ENCODE peak calls at places on chromosome 11, in ten cellular contexts. T, L, P, F, G, J, O, H, U and S are unnamed samples.

GRCh38 chr11:76629853-76630599 is 40.5 kb downstream of the LRRC32 start:
- DNase-seq in T (no peak), L (no peak), P (no peak), F (no peak), G (peak), J (no peak), O (no peak), H (no peak), U (no peak), S (no peak)

GRCh38 chr11:35590412-35590811 is 27.8 kb upstream of the FJX1 start:
- DNase-seq in T (no peak), L (no peak), P (no peak), F (no peak), G (peak), J (no peak), O (no peak), H (no peak), U (no peak), S (no peak)

GRCh38 chr11:2092956-2093412 is 46.2 kb downstream of the IGF2 start:
- DNase-seq in T (no peak), L (peak), P (no peak), F (peak), G (peak), J (peak), O (peak), H (peak), U (peak), S (peak)

GRCh38 chr11:45144126-45145082 is 2.0 kb upstream of the PRDM11 start:
- DNase-seq in T (no peak), L (no peak), P (no peak), F (no peak), G (no peak), J (no peak), O (no peak), H (no peak), U (no peak), S (no peak)

GRCh38 chr11:3095712-3096361 is 38.6 kb upstream of the CARS1 start:
- DNase-seq in T (peak), L (no peak), P (no peak), F (no peak), G (peak), J (no peak), O (no peak), H (peak), U (no peak), S (no peak)

GRCh38 chr11:77634724-77635123 is 2.9 kb downstream of the CLNS1A start:
- DNase-seq in T (no peak), L (no peak), P (no peak), F (no peak), G (no peak), J (no peak), O (no peak), H (no peak), U (no peak), S (no peak)

GRCh38 chr11:113465786-113466185 is 9.4 kb downstream of the DRD2 start:
- DNase-seq in T (no peak), L (no peak), P (no peak), F (peak), G (no peak), J (no peak), O (no peak), H (no peak), U (no peak), S (no peak)

GRCh38 chr11:108624196-108624925 is 30.8 kb upstream of the EXPH5 start:
- DNase-seq in T (no peak), L (no peak), P (no peak), F (no peak), G (no peak), J (no peak), O (no peak), H (no peak), U (no peak), S (no peak)

GRCh38 chr11:578276-579035 is 2.2 kb downstream of the PHRF1 start:
- DNase-seq in T (no peak), L (no peak), P (no peak), F (no peak), G (no peak), J (no peak), O (no peak), H (no peak), U (no peak), S (no peak)

GRCh38 chr11:38384568-38384967 is 1786.5 kb upstream of the RAG2 start:
- DNase-seq in T (no peak), L (no peak), P (no peak), F (no peak), G (no peak), J (no peak), O (no peak), H (no peak), U (no peak), S (no peak)

GRCh38 chr11:6667733-6668374 is 12.2 kb upstream of the DCHS1 start:
- DNase-seq in T (no peak), L (no peak), P (no peak), F (peak), G (peak), J (no peak), O (peak), H (no peak), U (peak), S (peak)

GRCh38 chr11:107999759-108000455 is 8.8 kb upstream of the CUL5 start:
- DNase-seq in T (no peak), L (peak), P (no peak), F (peak), G (peak), J (peak), O (peak), H (no peak), U (peak), S (peak)